ENCODE peak calls at places on chromosomes 6 and 20, in eight cellular contexts. P, O, L, T, M, E, Z and C are unnamed samples.

GRCh38 chr6:156779206-156780116 is 2.3 kb downstream of the ARID1B start:
- DNase-seq in P (peak), O (no peak), L (peak), T (peak), M (no peak), E (no peak), Z (peak), C (peak)

GRCh38 chr6:67497749-67498148 is 1137.3 kb upstream of the ADGRB3 start:
- DNase-seq in P (no peak), O (no peak), L (no peak), T (no peak), M (no peak), E (no peak), Z (no peak), C (no peak)

GRCh38 chr6:105648276-105648675 is 245.4 kb upstream of the PREP start:
- DNase-seq in P (no peak), O (no peak), L (no peak), T (peak), M (no peak), E (no peak), Z (no peak), C (no peak)

GRCh38 chr20:5551621-5552020 is 198.6 kb upstream of the SHLD1 start:
- DNase-seq in P (no peak), O (no peak), L (no peak), T (no peak), M (no peak), E (no peak), Z (no peak), C (no peak)

GRCh38 chr6:1729752-1730140 is 120.0 kb downstream of the FOXC1 start:
- DNase-seq in P (no peak), O (no peak), L (no peak), T (peak), M (no peak), E (no peak), Z (no peak), C (no peak)

GRCh38 chr20:35007891-35008290 is 52.2 kb downstream of the MYH7B start:
- DNase-seq in P (no peak), O (no peak), L (peak), T (no peak), M (no peak), E (no peak), Z (no peak), C (no peak)

GRCh38 chr6:118281291-118281690 is 266.8 kb upstream of the PLN start:
- DNase-seq in P (no peak), O (no peak), L (no peak), T (peak), M (no peak), E (no peak), Z (no peak), C (no peak)

GRCh38 chr20:62052842-62053464 is 12.7 kb downstream of the TAF4 start:
- DNase-seq in P (no peak), O (no peak), L (no peak), T (no peak), M (no peak), E (no peak), Z (no peak), C (no peak)

GRCh38 chr6:11229267-11230043 is 3.0 kb downstream of the NEDD9 start:
- DNase-seq in P (no peak), O (no peak), L (no peak), T (peak), M (no peak), E (no peak), Z (no peak), C (peak)

GRCh38 chr6:45743028-45743615 is 272.5 kb downstream of the CLIC5 start:
- DNase-seq in P (no peak), O (no peak), L (no peak), T (no peak), M (no peak), E (no peak), Z (no peak), C (no peak)

GRCh38 chr6:17601389-17601703 is 1.2 kb downstream of the FAM8A1 start:
- DNase-seq in P (no peak), O (no peak), L (peak), T (no peak), M (no peak), E (no peak), Z (no peak), C (no peak)

GRCh38 chr6:16623029-16623653 is 138.1 kb downstream of the ATXN1 start:
- DNase-seq in P (no peak), O (no peak), L (no peak), T (no peak), M (no peak), E (no peak), Z (no peak), C (no peak)

GRCh38 chr6:109457596-109457996 is 2.0 kb upstream of the MICAL1 start:
- DNase-seq in P (no peak), O (no peak), L (no peak), T (no peak), M (no peak), E (no peak), Z (no peak), C (no peak)

GRCh38 chr6:48069280-48069679 is 41.7 kb downstream of the PTCHD4 start:
- DNase-seq in P (no peak), O (no peak), L (peak), T (peak), M (no peak), E (no peak), Z (no peak), C (no peak)

GRCh38 chr6:100339574-100340255 is 125.0 kb downstream of the SIM1 start:
- DNase-seq in P (peak), O (no peak), L (no peak), T (no peak), M (no peak), E (no peak), Z (no peak), C (no peak)

GRCh38 chr20:58198384-58198783 is 30.1 kb downstream of the ANKRD60 start:
- DNase-seq in P (no peak), O (no peak), L (no peak), T (no peak), M (no peak), E (no peak), Z (no peak), C (no peak)

GRCh38 chr6:73766040-73766439 is 70.0 kb downstream of the CD109 start:
- DNase-seq in P (no peak), O (no peak), L (no peak), T (no peak), M (no peak), E (no peak), Z (no peak), C (no peak)

GRCh38 chr6:19312291-19312978 is 524.7 kb upstream of the ID4 start:
- DNase-seq in P (no peak), O (no peak), L (no peak), T (peak), M (no peak), E (no peak), Z (no peak), C (no peak)
- H3K4me3 ChIP-seq in P (no peak), O (no peak), L (no peak), T (peak), M (no peak), E (no peak), Z (no peak), C (no peak)

DNA sequence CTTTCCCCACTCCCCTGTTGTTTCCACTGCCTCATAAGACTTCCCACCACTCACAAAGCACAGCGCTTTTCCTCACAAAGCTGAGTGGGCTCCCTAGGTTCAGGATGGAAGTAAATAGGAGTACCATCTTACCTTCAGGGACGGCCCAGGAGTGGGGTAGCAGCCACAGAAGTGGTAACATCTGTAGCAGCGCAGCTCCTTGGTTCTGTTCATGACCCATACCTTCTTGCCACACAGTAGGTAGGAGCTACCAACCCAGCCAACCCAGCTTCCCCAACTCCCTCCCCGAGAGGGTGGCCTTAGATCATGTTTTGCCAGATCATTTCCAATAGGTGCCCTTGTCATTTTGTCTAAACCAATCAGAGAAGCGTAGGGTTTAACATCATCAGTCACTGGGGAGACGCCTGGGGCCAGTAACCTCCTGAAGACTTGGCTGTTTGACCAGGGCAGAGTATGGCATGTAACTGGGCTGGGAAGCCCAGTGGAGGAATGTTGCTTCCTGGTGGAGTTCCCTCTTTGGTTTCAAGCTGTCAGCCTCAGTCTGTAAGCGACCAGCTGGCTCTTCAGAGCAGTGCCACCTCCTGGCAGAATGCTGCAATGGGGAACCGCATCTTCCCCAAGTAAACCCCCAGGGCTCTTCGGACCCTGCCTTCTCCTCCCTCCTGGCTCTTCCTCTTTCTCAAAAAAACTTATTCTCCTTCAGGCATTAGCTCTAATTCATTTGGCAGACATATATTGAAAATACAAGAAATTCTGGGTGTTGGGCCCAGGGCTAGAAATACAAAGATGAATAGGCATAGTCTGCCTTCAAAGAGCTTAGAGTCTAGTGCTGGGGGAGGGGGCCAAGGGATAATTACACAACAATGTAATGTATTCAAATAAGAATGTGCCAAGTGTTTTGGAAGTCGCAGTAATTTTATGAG is at the start of gene HLA-DMA:
- DNase-seq in P (peak), O (no peak), L (peak), T (peak), M (no peak), E (peak), Z (peak), C (peak)
- TF ChIP-seq POLR2AphosphoS5 in P (peak), O (no peak), L (no peak), T (no peak), M (peak), E (peak), Z (peak), C (peak)

DNA sequence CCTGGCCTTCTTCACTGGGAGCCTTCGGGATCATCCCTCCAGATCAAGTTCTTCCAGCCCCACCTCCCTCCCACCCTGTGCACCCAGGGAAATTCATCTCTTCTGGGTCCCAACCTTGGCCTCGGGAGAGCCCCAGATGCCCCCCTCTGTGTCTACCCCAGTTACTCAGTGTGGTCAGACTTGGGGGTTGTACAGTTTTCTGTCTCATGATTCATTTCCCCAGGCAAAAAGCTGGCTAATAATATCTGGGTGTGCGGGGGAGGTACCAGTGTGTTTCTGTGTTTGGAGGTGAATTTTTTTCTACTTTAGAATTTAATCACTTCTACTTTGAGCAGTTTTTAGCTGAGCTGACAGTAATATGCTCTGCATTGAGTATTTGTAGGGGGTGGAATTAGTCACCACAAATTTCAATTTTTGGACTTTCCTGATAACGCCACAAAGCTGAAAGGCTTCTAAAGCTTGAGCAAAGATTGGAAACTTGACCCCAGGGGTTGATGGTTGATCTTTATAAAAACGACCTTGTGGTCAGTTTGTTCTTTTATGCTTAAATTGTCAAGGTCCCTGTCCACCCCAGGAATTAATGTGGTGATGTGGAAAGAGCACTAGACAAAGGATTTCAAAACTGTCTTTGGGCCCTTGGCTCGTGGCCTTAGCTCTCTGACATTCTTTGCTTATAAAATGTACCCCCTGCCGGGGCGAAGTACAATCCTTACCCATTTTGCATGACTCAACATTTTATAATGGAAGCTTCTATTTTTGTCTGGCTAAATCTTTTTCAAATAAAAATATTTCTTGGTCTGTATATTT is 284.7 kb upstream of the TAB2 start:
- DNase-seq in P (no peak), O (no peak), L (peak), T (no peak), M (no peak), E (no peak), Z (no peak), C (no peak)
- H3K4me3 ChIP-seq in P (no peak), O (no peak), L (no peak), T (no peak), M (no peak), E (peak), Z (no peak), C (no peak)

DNA sequence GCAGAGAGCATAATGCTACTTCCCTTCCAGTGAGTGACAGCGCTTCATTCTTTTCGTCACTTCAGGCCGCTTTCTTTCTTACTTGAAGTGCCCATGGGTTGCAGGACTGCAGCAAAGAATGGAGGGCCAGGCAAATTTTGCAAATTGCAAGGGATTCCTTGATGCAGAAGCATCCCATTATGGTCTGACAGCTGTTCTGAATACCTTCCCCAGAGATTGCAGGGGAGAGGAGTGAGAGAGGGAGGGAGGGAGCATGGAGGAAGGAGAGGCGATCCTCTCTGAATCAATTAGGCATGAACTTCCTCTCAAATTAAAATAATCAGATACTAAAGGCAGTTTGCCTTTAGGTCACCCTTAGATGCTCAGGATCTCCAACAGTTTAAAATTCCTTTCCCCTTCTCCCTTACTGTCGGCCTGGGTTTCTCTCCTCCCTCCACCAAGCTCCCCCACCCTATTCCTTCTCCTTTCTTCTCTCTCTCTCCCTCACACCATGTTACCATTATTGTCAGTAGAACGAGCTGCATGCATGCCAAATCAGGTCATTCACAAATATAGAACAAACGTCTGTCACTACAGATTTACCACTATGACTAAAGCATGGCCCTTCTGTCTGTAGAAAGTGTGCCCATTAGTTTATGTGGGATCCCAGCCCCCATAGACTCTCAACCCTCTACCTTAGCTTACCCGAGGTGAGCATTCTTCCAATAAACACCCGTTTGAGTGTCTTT is 289.2 kb downstream of the CD83 start:
- DNase-seq in P (no peak), O (no peak), L (no peak), T (peak), M (no peak), E (no peak), Z (no peak), C (no peak)
- TF ChIP-seq POLR2AphosphoS5 in P (no peak), O (no peak), L (no peak), T (no peak), M (no peak), E (no peak), Z (no peak), C (no peak)

GRCh38 chr6:138988469-138988834 is 399 bp upstream of the REPS1 start:
- DNase-seq in P (no peak), O (no peak), L (no peak), T (no peak), M (no peak), E (no peak), Z (no peak), C (no peak)
- H3K4me3 ChIP-seq in P (peak), O (peak), L (peak), T (peak), M (peak), E (peak), Z (peak), C (peak)

GRCh38 chr20:17590245-17590644 is 20.4 kb downstream of the DSTN start:
- DNase-seq in P (no peak), O (no peak), L (no peak), T (no peak), M (no peak), E (no peak), Z (no peak), C (no peak)

GRCh38 chr20:17586250-17586649 is 16.4 kb downstream of the DSTN start:
- DNase-seq in P (no peak), O (no peak), L (no peak), T (no peak), M (no peak), E (no peak), Z (no peak), C (no peak)

GRCh38 chr20:17587148-17587547 is 17.3 kb downstream of the DSTN start:
- DNase-seq in P (no peak), O (no peak), L (no peak), T (no peak), M (no peak), E (no peak), Z (no peak), C (no peak)

GRCh38 chr20:17587831-17588230 is 18.0 kb downstream of the DSTN start:
- DNase-seq in P (no peak), O (no peak), L (no peak), T (no peak), M (no peak), E (no peak), Z (no peak), C (no peak)

GRCh38 chr20:17589161-17589834 is 19.4 kb downstream of the DSTN start:
- DNase-seq in P (no peak), O (no peak), L (no peak), T (no peak), M (no peak), E (no peak), Z (no peak), C (no peak)
- TF ChIP-seq POLR2AphosphoS5 in P (no peak), O (no peak), L (no peak), T (no peak), M (no peak), E (no peak), Z (no peak), C (peak)